ENCODE peak calls at places on chromosomes 4 and X, in six cellular contexts. W is A549, S is cardiac muscle cell, C is ovary, T is left lung, Y is mucosa of descending colon. V is an unnamed sample.

GRCh38 chr4:150874386-150875226 is 140.5 kb downstream of the LRBA start:
- DNase-seq in W (no peak), S (no peak), C (no peak), T (peak), Y (no peak), V (no peak)

GRCh38 chr4:127352220-127352619 is 280.5 kb upstream of the INTU start:
- DNase-seq in W (no peak), S (no peak), C (no peak), T (no peak), Y (no peak), V (no peak)

GRCh38 chr4:141896687-141897086 is 260.3 kb downstream of the IL15 start:
- DNase-seq in W (no peak), S (no peak), C (no peak), T (no peak), Y (no peak), V (no peak)

GRCh38 chr4:153114771-153115321 is 89.4 kb upstream of the TRIM2 start:
- DNase-seq in W (no peak), S (no peak), C (no peak), T (no peak), Y (no peak), V (no peak)

GRCh38 chrX:5265324-5265723 is 963.3 kb downstream of the NLGN4X start:
- DNase-seq in W (no peak), S (no peak), C (no peak), T (no peak), Y (no peak), V (no peak)

GRCh38 chr4:121685257-121685656 is 11.5 kb downstream of the ANXA5 start:
- DNase-seq in W (no peak), S (no peak), C (no peak), T (no peak), Y (no peak), V (no peak)

GRCh38 chr4:185881427-185881826 is 69.4 kb upstream of the SORBS2 start:
- DNase-seq in W (no peak), S (no peak), C (no peak), T (no peak), Y (no peak), V (no peak)

GRCh38 chrX:13092455-13092941 is 48.1 kb upstream of the FAM9C start:
- DNase-seq in W (no peak), S (no peak), C (no peak), T (peak), Y (peak), V (no peak)

GRCh38 chrX:129980043-129980442 is 2.4 kb upstream of the BCORL1 start:
- DNase-seq in W (no peak), S (peak), C (peak), T (peak), Y (peak), V (peak)

GRCh38 chr4:183326853-183327252 is 4.6 kb upstream of the CLDN24 start:
- DNase-seq in W (no peak), S (no peak), C (no peak), T (no peak), Y (no peak), V (no peak)

GRCh38 chr4:8157944-8158709 is 486 bp downstream of the ABLIM2 start:
- DNase-seq in W (no peak), S (no peak), C (peak), T (peak), Y (no peak), V (no peak)

GRCh38 chr4:168496834-168497233 is at the start of gene PALLD:
- DNase-seq in W (no peak), S (peak), C (no peak), T (no peak), Y (no peak), V (no peak)

GRCh38 chr4:184756399-184756798 is 22.5 kb upstream of the CENPU start:
- DNase-seq in W (no peak), S (no peak), C (no peak), T (no peak), Y (no peak), V (no peak)

GRCh38 chr4:78517050-78517652 is 34.4 kb upstream of the ANXA3 start:
- DNase-seq in W (peak), S (peak), C (no peak), T (no peak), Y (no peak), V (no peak)

GRCh38 chr4:96056346-96056934 is 216.5 kb downstream of the PDHA2 start:
- DNase-seq in W (no peak), S (no peak), C (no peak), T (peak), Y (no peak), V (no peak)

DNA sequence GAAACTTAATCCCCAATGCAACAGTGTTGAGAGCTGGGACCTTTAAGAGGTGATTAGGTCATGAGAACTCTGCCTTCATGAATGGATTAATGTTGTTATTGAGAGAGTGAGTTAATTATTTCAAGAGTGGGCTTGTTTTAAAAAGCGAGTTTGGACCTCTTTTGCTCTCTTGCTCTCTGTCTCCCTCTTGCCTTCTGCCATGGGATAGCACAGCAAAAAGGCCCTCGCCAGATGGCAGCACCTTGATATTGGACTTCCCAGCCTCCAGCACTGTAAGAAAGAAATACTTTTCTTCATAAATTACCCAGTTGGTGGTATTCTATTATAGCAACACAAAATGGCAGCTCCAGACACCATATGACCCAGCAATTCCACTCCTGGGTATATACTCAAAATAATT is 7.0 kb upstream of the ATP6AP2 start:
- DNase-seq in W (no peak), S (no peak), C (no peak), T (no peak), Y (no peak), V (no peak)
- TF ChIP-seq CTCF in W (peak), S (peak), C (no peak), T (no peak), Y (no peak), V (peak)

GRCh38 chr4:13541720-13542576 is 2.4 kb downstream of the NKX3-2 start:
- DNase-seq in W (no peak), S (no peak), C (no peak), T (peak), Y (peak), V (peak)
- TF ChIP-seq CTCF in W (peak), S (peak), C (no peak), T (peak), Y (no peak), V (peak)

DNA sequence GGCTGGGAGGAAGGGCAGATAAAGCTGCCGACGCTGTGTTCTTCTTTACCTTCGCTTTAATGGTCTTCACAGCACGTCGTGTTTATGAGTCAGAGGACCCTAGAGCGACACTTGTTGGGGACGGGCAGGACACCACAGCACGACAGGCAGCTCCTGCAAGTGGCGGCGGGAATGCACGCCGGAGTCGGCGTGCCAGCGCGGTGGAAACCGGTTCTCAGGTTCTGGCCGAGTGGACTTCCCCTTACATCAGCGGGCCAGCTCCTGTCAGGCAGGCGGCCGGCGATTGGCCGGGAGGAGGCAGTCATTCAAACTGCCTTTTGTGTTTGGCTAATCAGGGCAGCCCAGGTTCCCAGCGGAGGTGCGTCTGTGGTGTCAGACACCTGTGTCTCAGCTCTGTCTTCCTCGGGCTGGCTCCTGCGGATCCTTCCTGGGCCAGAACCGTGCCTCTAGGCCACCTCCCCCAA is 150.9 kb downstream of the SHROOM3 start:
- DNase-seq in W (peak), S (peak), C (no peak), T (peak), Y (peak), V (peak)
- TF ChIP-seq CTCF in W (no peak), S (peak), C (no peak), T (no peak), Y (no peak), V (peak)

DNA sequence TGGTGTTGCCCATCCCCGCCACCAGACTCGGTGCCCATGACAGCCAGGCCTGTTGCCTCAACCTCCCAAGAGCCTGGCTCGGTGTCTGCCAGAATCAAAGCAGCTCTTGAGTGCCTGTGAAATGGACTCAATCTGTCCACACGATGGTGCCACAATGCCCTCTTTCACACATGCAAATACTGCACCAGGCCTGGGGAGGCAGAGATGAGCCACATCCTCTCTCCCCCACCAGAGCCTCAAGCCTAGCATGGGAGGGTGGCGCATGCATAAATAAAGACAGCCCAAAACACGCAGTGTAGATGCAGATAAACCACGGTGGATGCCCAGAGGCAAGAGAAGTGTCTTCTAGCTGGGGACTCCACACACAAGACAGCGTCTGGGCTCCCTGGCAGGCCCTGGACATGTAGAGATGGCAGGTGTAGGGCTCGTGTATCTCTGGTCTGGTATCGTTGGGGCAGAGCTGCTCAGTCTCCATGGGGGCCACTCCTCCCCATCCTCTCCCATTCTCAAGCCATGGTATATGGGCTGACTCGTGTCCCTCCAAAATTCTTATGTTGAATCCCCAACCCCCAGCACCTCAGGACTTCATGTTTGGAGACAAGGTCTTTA is 65.6 kb downstream of the JAKMIP1 start:
- DNase-seq in W (peak), S (no peak), C (no peak), T (no peak), Y (no peak), V (no peak)
- TF ChIP-seq CTCF in W (peak), S (no peak), C (no peak), T (no peak), Y (no peak), V (no peak)